ENCODE peak calls at places on chromosome 12, in nine cellular contexts. H, B, X, Y, I, N, G, O and T are unnamed samples.

GRCh38 chr12:23911574-23911973 is 37.9 kb downstream of the SOX5 start:
- DNase-seq in H (no peak), B (no peak), X (no peak), Y (no peak), I (no peak), N (no peak), G (no peak), O (no peak), T (no peak)

GRCh38 chr12:76518699-76519098 is 40.9 kb downstream of the OSBPL8 start:
- DNase-seq in H (no peak), B (no peak), X (no peak), Y (no peak), I (no peak), N (no peak), G (peak; percentile 87), O (no peak), T (no peak)

GRCh38 chr12:132427999-132428871 is 61.7 kb upstream of the FBRSL1 start:
- DNase-seq in H (no peak), B (no peak), X (peak; percentile 62), Y (no peak), I (no peak), N (no peak), G (no peak), O (peak; percentile 37), T (no peak)

GRCh38 chr12:124433147-124433874 is 134.1 kb downstream of the NCOR2 start:
- DNase-seq in H (no peak), B (no peak), X (peak; percentile 58), Y (no peak), I (no peak), N (no peak), G (no peak), O (peak; percentile 38), T (no peak)

GRCh38 chr12:6840428-6841138 is at the start of gene GNB3:
- DNase-seq in H (no peak), B (no peak), X (no peak), Y (no peak), I (no peak), N (no peak), G (no peak), O (no peak), T (no peak)

GRCh38 chr12:27081668-27082091 is 698 bp downstream of the C12orf71 start:
- DNase-seq in H (no peak), B (no peak), X (peak; percentile 80), Y (no peak), I (no peak), N (no peak), G (peak; percentile 71), O (no peak), T (no peak)

GRCh38 chr12:124613151-124613585 is 45.8 kb upstream of the NCOR2 start:
- DNase-seq in H (no peak), B (no peak), X (no peak), Y (peak; percentile 73), I (no peak), N (no peak), G (no peak), O (peak; percentile 48), T (no peak)

GRCh38 chr12:56317675-56318074 is 1.9 kb upstream of the CNPY2 start:
- DNase-seq in H (no peak), B (no peak), X (no peak), Y (no peak), I (no peak), N (no peak), G (peak; percentile 62), O (no peak), T (no peak)

GRCh38 chr12:80811957-80812708 is 95.4 kb downstream of the MYF5 start:
- DNase-seq in H (no peak), B (no peak), X (no peak), Y (no peak), I (no peak), N (no peak), G (no peak), O (no peak), T (no peak)

GRCh38 chr12:57836442-57837375 is 9.8 kb downstream of the CTDSP2 start:
- DNase-seq in H (no peak), B (no peak), X (peak; percentile 53), Y (peak; percentile 85), I (no peak), N (peak; percentile 89), G (peak; percentile 84), O (peak; percentile 63), T (no peak)

GRCh38 chr12:75722714-75723200 is 211.3 kb upstream of the KRR1 start:
- DNase-seq in H (no peak), B (peak; percentile 77), X (peak; percentile 77), Y (peak; percentile 95), I (peak; percentile 80), N (peak; percentile 88), G (no peak), O (no peak), T (no peak)

GRCh38 chr12:47817272-47818006 is 2.3 kb downstream of the HDAC7 start:
- DNase-seq in H (no peak), B (no peak), X (no peak), Y (no peak), I (no peak), N (peak; percentile 73), G (peak; percentile 41), O (no peak), T (peak; percentile 71)

GRCh38 chr12:131695968-131696367 is 14.9 kb upstream of the SFSWAP start:
- DNase-seq in H (no peak), B (no peak), X (no peak), Y (no peak), I (no peak), N (peak; percentile 35), G (no peak), O (no peak), T (no peak)

DNA sequence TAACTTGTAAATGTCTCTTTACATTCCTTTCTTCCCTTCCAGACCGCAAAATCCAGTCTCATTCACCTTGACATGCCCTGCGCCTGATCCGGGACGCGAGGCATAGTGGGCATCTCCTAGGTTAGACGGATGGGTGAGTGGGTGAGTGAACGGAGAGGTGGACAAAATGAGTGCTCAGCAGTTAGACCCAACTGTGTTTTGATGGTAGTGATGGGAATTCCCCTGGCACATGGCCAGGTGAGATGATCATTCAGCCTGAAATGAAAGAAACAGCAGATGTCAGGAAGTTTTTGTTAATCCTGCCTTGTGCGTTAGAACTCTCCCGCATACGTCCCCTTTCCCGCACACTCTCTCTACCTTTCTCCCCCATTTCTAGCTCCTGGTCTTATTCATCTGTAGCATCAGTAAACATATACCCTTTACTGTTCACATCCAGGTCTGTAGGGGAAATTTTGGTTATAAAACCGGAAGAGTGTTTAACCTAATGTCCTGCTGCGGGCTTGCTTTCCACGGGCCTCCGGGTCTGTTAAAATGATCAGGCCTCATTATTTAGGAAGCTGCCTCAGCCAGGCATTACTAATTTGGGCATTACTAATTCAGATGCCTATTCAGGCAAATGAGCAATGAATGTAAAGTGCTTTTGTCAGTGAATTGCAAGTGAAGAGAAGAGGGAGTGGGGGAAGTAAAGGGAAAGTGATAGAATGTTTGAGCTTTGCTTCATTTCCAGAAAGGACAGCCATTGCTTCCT is 172.8 kb downstream of the ETV6 start:
- DNase-seq in H (no peak), B (no peak), X (no peak), Y (peak; percentile 84), I (no peak), N (no peak), G (no peak), O (peak; percentile 38), T (no peak)
- TF ChIP-seq POLR2AphosphoS5 in H (no peak), B (no peak), X (no peak), Y (no peak), I (no peak), N (no peak), G (no peak), O (no peak), T (no peak)

GRCh38 chr12:122982494-122982850 is 2.0 kb downstream of the ARL6IP4 start:
- DNase-seq in H (no peak), B (no peak), X (no peak), Y (no peak), I (peak; percentile 60), N (no peak), G (no peak), O (no peak), T (no peak)

GRCh38 chr12:122981587-122982493 is 1.4 kb downstream of the ARL6IP4 start:
- DNase-seq in H (no peak), B (no peak), X (no peak), Y (no peak), I (peak; percentile 59), N (no peak), G (no peak), O (no peak), T (peak; percentile 76)

GRCh38 chr12:122979908-122980191 is 631 bp upstream of the ARL6IP4 start:
- DNase-seq in H (no peak), B (no peak), X (no peak), Y (no peak), I (no peak), N (no peak), G (no peak), O (no peak), T (no peak)

GRCh38 chr12:122980192-122981035 is at the start of gene ARL6IP4:
- DNase-seq in H (peak; percentile 91), B (no peak), X (peak; percentile 46), Y (peak; percentile 69), I (peak; percentile 68), N (no peak), G (peak; percentile 79), O (peak; percentile 70), T (peak; percentile 95)

DNA sequence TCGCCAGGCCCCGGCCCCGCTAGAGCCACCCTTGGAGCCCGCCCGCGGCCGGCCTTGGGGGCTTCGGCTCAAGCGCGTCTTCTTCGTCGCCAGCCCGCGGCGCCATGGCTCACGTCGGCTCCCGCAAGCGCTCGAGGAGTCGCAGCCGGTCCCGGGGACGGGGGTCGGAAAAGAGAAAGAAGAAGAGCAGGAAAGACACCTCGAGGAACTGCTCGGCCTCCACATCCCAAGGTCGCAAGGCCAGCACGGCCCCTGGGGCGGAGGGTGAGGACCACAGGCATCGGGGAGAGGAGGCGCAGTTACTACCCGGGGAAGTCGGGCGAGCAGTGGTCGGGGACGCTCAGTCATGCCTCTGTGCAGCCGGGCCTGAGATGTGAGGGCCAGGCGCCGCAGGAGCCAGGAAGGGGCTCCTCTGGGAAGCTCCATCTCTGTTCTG is 573 bp downstream of the ARL6IP4 start:
- DNase-seq in H (peak; percentile 71), B (no peak), X (no peak), Y (peak; percentile 59), I (peak; percentile 58), N (no peak), G (no peak), O (no peak), T (no peak)
- TF ChIP-seq CTCF in H (no peak), B (no peak), X (no peak), Y (no peak), I (no peak), N (no peak), G (no peak), O (no peak), T (no peak)

GRCh38 chr12:64610660-64611429 is 550 bp downstream of the RASSF3 start:
- DNase-seq in H (peak; percentile 82), B (no peak), X (no peak), Y (peak; percentile 55), I (peak; percentile 79), N (peak; percentile 81), G (peak; percentile 76), O (peak; percentile 69), T (peak; percentile 97)
- TF ChIP-seq POLR2AphosphoS5 in H (no peak), B (no peak), X (no peak), Y (no peak), I (no peak), N (peak; percentile 10), G (peak; percentile 31), O (no peak), T (peak; percentile 77)

GRCh38 chr12:18246057-18246456 is 15.3 kb upstream of the PIK3C2G start:
- DNase-seq in H (peak; percentile 1), B (no peak), X (no peak), Y (no peak), I (no peak), N (no peak), G (peak; percentile 45), O (no peak), T (no peak)
- TF ChIP-seq CTCF in H (peak; percentile 39), B (peak; percentile 41), X (no peak), Y (no peak), I (no peak), N (no peak), G (peak; percentile 48), O (no peak), T (no peak)